ENCODE peak calls at places on chromosomes 1 and 21, in four cellular contexts. Y is WTC11, P is K562, V is HepG2. A is an unnamed sample.

GRCh38 chr1:116982319-116983004 is 19.1 kb upstream of the CD101 start:
- DNase-seq in Y (peak), P (no peak), V (peak), A (no peak)

GRCh38 chr1:21933397-21934248 is 3.5 kb downstream of the HSPG2 start:
- DNase-seq in Y (peak), P (no peak), V (no peak), A (no peak)

GRCh38 chr1:174726167-174726879 is 273.4 kb upstream of the CACYBP start:
- DNase-seq in Y (no peak), P (no peak), V (peak), A (peak)

GRCh38 chr1:31390071-31390470 is 17.2 kb upstream of the FABP3 start:
- DNase-seq in Y (no peak), P (no peak), V (no peak), A (no peak)

GRCh38 chr1:56376188-56376984 is 203.0 kb downstream of the PLPP3 start:
- DNase-seq in Y (peak), P (no peak), V (no peak), A (no peak)

GRCh38 chr1:199920635-199921034 is 106.9 kb upstream of the NR5A2 start:
- DNase-seq in Y (no peak), P (no peak), V (no peak), A (no peak)

GRCh38 chr1:225700164-225700740 is 47.3 kb upstream of the ENAH start:
- DNase-seq in Y (no peak), P (no peak), V (peak), A (no peak)

GRCh38 chr1:76379506-76379905 is 305.0 kb downstream of the ST6GALNAC3 start:
- DNase-seq in Y (no peak), P (no peak), V (no peak), A (no peak)

GRCh38 chr1:169964206-169964605 is 70.5 kb upstream of the SCYL3 start:
- DNase-seq in Y (no peak), P (no peak), V (no peak), A (no peak)

GRCh38 chr21:26519142-26519541 is 53.9 kb downstream of the CYYR1 start:
- DNase-seq in Y (no peak), P (no peak), V (no peak), A (no peak)

GRCh38 chr1:15177710-15178166 is 24.2 kb downstream of the TMEM51 start:
- DNase-seq in Y (no peak), P (peak), V (no peak), A (no peak)

GRCh38 chr1:8021676-8022266 is 4.3 kb downstream of the ERRFI1 start:
- DNase-seq in Y (no peak), P (no peak), V (no peak), A (no peak)

GRCh38 chr1:224181453-224181810 is 1.6 kb upstream of the DEGS1 start:
- DNase-seq in Y (no peak), P (no peak), V (no peak), A (no peak)

GRCh38 chr1:42934541-42935312 is 23.9 kb downstream of the SLC2A1 start:
- DNase-seq in Y (no peak), P (no peak), V (no peak), A (no peak)

GRCh38 chr1:157279157-157280140 is 141.3 kb upstream of the ETV3 start:
- DNase-seq in Y (no peak), P (peak), V (no peak), A (no peak)

GRCh38 chr1:66276229-66276628 is 257.7 kb upstream of the SGIP1 start:
- DNase-seq in Y (no peak), P (no peak), V (no peak), A (no peak)

GRCh38 chr1:89556716-89557442 is 32.2 kb downstream of the LRRC8B start:
- DNase-seq in Y (no peak), P (no peak), V (no peak), A (no peak)

GRCh38 chr1:94805912-94806311 is 14.2 kb upstream of the SLC44A3 start:
- DNase-seq in Y (peak), P (peak), V (peak), A (peak)

GRCh38 chr1:26069941-26070807 is 2.7 kb upstream of the TRIM63 start:
- DNase-seq in Y (no peak), P (peak), V (no peak), A (no peak)

GRCh38 chr21:32499249-32500055 is 85.9 kb downstream of the TCP10L start:
- DNase-seq in Y (no peak), P (no peak), V (no peak), A (no peak)

GRCh38 chr1:22803833-22804232 is 93.2 kb downstream of the EPHB2 start:
- DNase-seq in Y (no peak), P (no peak), V (no peak), A (no peak)

GRCh38 chr1:226424228-226425003 is 16.5 kb upstream of the PARP1 start:
- DNase-seq in Y (no peak), P (no peak), V (no peak), A (peak)

GRCh38 chr1:24051206-24051945 is 60.6 kb downstream of the MYOM3 start:
- DNase-seq in Y (no peak), P (no peak), V (no peak), A (no peak)

GRCh38 chr1:36988741-36989193 is 45.5 kb downstream of the GRIK3 start:
- DNase-seq in Y (no peak), P (no peak), V (no peak), A (no peak)

GRCh38 chr21:38505654-38506523 is 7.6 kb upstream of the ERG start:
- DNase-seq in Y (no peak), P (peak), V (peak), A (peak)

GRCh38 chr21:23977971-23978370 is 1629.3 kb downstream of the MRPL39 start:
- DNase-seq in Y (no peak), P (no peak), V (no peak), A (no peak)

GRCh38 chr1:89762431-89762800 is 58.4 kb upstream of the LRRC8D start:
- DNase-seq in Y (no peak), P (no peak), V (no peak), A (no peak)

GRCh38 chr1:158040323-158040722 is 46.9 kb downstream of the KIRREL1 start:
- DNase-seq in Y (no peak), P (no peak), V (no peak), A (no peak)

GRCh38 chr1:37734629-37735591 is 30.0 kb downstream of the EPHA10 start:
- DNase-seq in Y (peak), P (peak), V (no peak), A (no peak)

GRCh38 chr21:25835397-25835796 is 100.6 kb downstream of the GABPA start:
- DNase-seq in Y (no peak), P (no peak), V (no peak), A (no peak)

GRCh38 chr1:61174060-61174788 is 91.9 kb downstream of the NFIA start:
- DNase-seq in Y (no peak), P (no peak), V (no peak), A (no peak)

GRCh38 chr1:26220199-26220912 is 13.6 kb upstream of the CEP85 start:
- DNase-seq in Y (no peak), P (no peak), V (no peak), A (no peak)

GRCh38 chr21:17858764-17859163 is 39.6 kb upstream of the C21orf91 start:
- DNase-seq in Y (no peak), P (no peak), V (no peak), A (no peak)

GRCh38 chr1:16975211-16975610 is 5.2 kb downstream of the MFAP2 start:
- DNase-seq in Y (no peak), P (no peak), V (no peak), A (no peak)

GRCh38 chr1:145901312-145902021 is 8.4 kb downstream of the ITGA10 start:
- DNase-seq in Y (peak), P (no peak), V (no peak), A (no peak)

GRCh38 chr1:79323240-79324025 is 316.9 kb upstream of the ADGRL4 start:
- DNase-seq in Y (no peak), P (no peak), V (no peak), A (no peak)

GRCh38 chr1:215277537-215277936 is 195.0 kb downstream of the KCNK2 start:
- DNase-seq in Y (no peak), P (no peak), V (no peak), A (no peak)

GRCh38 chr1:228490120-228491078 is 3.2 kb downstream of the RNF187 start:
- DNase-seq in Y (no peak), P (no peak), V (no peak), A (no peak)
- TF ChIP-seq ELF4 in Y (no peak), P (peak), V (no peak), A (no peak)

GRCh38 chr1:30036666-30037065 is 686.7 kb downstream of the MATN1 start:
- DNase-seq in Y (no peak), P (no peak), V (no peak), A (no peak)

GRCh38 chr1:30034105-30034626 is 689.2 kb downstream of the MATN1 start:
- DNase-seq in Y (no peak), P (no peak), V (no peak), A (no peak)

GRCh38 chr1:30034627-30035521 is 688.5 kb downstream of the MATN1 start:
- DNase-seq in Y (no peak), P (no peak), V (no peak), A (no peak)

GRCh38 chr1:30036229-30036547 is 687.2 kb downstream of the MATN1 start:
- DNase-seq in Y (no peak), P (no peak), V (no peak), A (no peak)

GRCh38 chr1:30035522-30036228 is 687.7 kb downstream of the MATN1 start:
- DNase-seq in Y (no peak), P (no peak), V (no peak), A (no peak)
- TF ChIP-seq SP1 in Y (no peak), P (no peak), V (no peak), A (no peak)

DNA sequence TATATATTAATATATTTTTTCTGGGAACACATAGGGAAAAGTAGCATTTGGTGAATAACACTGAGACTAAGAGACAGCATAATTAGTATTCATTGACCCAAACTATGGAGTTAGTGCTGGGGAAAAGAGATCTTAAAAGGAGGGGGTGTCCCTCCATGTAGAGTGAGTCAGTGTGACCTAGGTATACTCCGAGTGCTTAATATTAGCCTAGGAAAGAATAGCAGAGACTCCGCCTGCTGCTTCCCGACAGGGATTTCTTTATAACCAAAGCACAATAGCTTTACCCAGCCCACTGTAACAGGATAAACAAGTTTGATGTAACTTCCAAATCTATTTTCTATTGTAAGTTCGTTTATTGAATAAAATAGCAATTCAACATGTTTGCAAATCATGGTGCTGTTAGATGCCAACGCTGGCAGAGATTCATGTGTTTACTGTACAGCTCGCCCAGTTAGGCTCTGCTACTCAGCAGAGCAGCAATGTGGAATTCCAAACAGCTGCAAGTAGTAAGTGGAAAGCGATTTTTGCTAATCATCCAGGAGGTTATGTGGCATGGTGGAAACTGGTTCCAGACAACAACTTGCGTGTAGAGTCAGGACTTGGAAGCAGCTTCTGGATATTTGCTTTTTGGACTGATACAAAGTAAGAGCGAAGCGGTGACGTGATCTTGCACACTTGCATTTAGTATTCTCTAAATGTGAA is 27.3 kb upstream of the HHAT start:
- DNase-seq in Y (no peak), P (no peak), V (no peak), A (no peak)
- TF ChIP-seq ELF4 in Y (no peak), P (no peak), V (no peak), A (no peak)

GRCh38 chr1:119516680-119517079 is 9.7 kb downstream of the HSD3B1 start:
- DNase-seq in Y (peak), P (no peak), V (no peak), A (no peak)
- TF ChIP-seq SP1 in Y (no peak), P (no peak), V (no peak), A (no peak)

GRCh38 chr1:230753586-230754251 is 6.5 kb downstream of the CAPN9 start:
- DNase-seq in Y (peak), P (peak), V (peak), A (peak)
- TF ChIP-seq ELF4 in Y (no peak), P (no peak), V (no peak), A (no peak)

DNA sequence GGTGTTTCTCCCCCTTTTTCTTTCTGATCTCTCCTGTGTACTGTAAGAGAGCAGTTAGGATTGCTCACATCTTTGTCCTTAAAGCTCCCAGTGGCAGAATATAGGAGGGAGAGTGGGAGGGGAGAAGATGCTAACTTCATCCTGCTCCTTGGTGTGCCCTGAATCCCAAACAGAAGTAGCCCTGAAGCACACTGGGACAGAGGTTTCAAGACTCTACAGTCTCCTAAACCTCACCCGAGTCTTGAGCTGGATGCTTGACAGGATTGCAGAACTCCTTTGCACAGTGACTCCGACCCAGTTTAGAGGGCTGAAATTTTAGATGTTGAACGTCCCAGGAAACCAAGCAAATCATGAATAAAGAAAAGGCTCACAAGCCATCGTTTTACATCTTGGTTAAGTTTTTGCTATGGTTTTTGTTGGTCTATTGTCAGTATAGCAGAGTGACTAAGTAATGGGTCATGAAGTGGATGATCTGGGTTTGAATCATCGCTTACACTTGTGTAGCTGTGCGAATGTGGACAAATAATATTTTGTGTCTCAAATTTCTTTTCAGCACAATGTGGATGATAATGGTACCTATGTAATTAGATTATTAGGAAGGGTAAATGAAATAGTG is 37.5 kb downstream of the XCL2 start:
- DNase-seq in Y (no peak), P (no peak), V (no peak), A (no peak)
- TF ChIP-seq SP1 in Y (no peak), P (no peak), V (no peak), A (no peak)

DNA sequence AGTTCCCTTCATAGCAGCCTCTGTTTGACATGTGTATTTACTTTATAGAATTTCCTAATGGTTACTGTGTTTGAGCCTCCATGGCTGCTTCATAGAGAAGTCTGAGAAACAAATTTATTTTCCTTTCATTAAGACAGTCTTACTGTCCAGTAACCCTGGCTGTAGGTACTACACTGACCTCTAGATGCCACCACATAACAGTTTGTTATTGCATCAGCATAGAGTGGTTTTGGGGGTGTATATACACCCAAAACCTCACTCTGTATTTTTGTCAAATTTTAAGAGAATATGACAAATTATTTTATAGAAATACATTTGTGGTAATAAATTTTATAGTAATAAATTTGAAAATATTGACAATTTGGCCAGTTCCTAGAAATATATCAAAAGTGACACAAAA is 57.3 kb downstream of the OBSCN start:
- DNase-seq in Y (no peak), P (peak), V (no peak), A (no peak)
- TF ChIP-seq ELF4 in Y (no peak), P (no peak), V (no peak), A (no peak)

GRCh38 chr1:3363756-3364155 is 90.7 kb upstream of the ARHGEF16 start:
- DNase-seq in Y (no peak), P (no peak), V (no peak), A (no peak)
- TF ChIP-seq SP1 in Y (no peak), P (no peak), V (no peak), A (no peak)

GRCh38 chr1:166902279-166902678 is 26.2 kb upstream of the TADA1 start:
- DNase-seq in Y (no peak), P (no peak), V (no peak), A (no peak)

GRCh38 chr1:166900987-166901386 is 24.9 kb upstream of the TADA1 start:
- DNase-seq in Y (no peak), P (no peak), V (no peak), A (no peak)

GRCh38 chr1:166905930-166906329 is 29.9 kb upstream of the TADA1 start:
- DNase-seq in Y (no peak), P (no peak), V (no peak), A (no peak)

GRCh38 chr1:166905136-166905535 is 29.1 kb upstream of the TADA1 start:
- DNase-seq in Y (no peak), P (no peak), V (no peak), A (no peak)

GRCh38 chr1:166903232-166903631 is 27.2 kb upstream of the TADA1 start:
- DNase-seq in Y (no peak), P (no peak), V (no peak), A (no peak)
- TF ChIP-seq ELF4 in Y (no peak), P (no peak), V (no peak), A (no peak)

DNA sequence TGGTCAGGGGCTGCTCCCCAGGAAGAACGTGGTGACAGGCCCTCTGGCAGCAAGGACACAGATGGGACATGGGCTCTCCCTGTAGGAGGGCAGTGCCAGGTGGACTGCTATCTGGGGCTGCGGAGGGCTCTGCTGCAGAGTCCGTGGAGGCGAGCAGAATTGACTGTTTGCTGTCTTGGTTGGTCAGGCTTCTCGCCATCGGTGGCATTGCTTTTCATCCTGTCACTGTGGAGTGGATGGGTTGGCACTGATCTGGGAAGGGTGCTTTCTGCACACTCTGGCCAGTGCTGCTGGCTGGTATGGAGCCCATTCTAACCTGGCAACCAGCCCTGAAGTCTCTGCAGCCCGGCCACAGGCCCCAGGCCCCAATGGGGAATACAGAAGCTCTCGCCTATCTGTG is 103.0 kb downstream of the LAMC2 start:
- DNase-seq in Y (no peak), P (no peak), V (no peak), A (no peak)
- TF ChIP-seq SP1 in Y (no peak), P (no peak), V (no peak), A (no peak)

A was measured in HEK293T.